ENCODE peak calls at places on chromosome 18, in eight cellular contexts. H is NCI-H1048, F is RPMI8226, V is NCI-H2081, I is astrocyte of the spinal cord, X is AG04449, S is aorta, T is T-helper 9 cell. D is an unnamed sample.

GRCh38 chr18:36162981-36163380 is 24.3 kb upstream of the MOCOS start:
- DNase-seq in H (no peak), F (no peak), V (no peak), I (no peak), X (no peak), S (no peak), T (no peak), D (no peak)

GRCh38 chr18:457533-457932 is 43.0 kb downstream of the COLEC12 start:
- DNase-seq in H (no peak), F (no peak), V (no peak), I (no peak), X (no peak), S (no peak), T (no peak), D (no peak)

GRCh38 chr18:48294894-48295585 is 114.1 kb downstream of the ZBTB7C start:
- DNase-seq in H (no peak), F (no peak), V (no peak), I (no peak), X (no peak), S (no peak), T (no peak), D (no peak)

GRCh38 chr18:49645836-49646235 is 84.0 kb downstream of the LIPG start:
- DNase-seq in H (no peak), F (no peak), V (no peak), I (no peak), X (no peak), S (peak), T (no peak), D (peak)

GRCh38 chr18:47215554-47216138 is 35.8 kb downstream of the SKOR2 start:
- DNase-seq in H (no peak), F (peak), V (peak), I (peak), X (peak), S (no peak), T (no peak), D (peak)

GRCh38 chr18:3579701-3580100 is 129.7 kb downstream of the TGIF1 start:
- DNase-seq in H (no peak), F (no peak), V (no peak), I (peak), X (peak), S (no peak), T (no peak), D (peak)

GRCh38 chr18:45874501-45875184 is 49.2 kb downstream of the SIGLEC15 start:
- DNase-seq in H (no peak), F (no peak), V (no peak), I (no peak), X (no peak), S (no peak), T (peak), D (no peak)

GRCh38 chr18:42296723-42297122 is 341.7 kb downstream of the PIK3C3 start:
- DNase-seq in H (no peak), F (no peak), V (no peak), I (peak), X (no peak), S (no peak), T (no peak), D (no peak)

GRCh38 chr18:47204908-47205522 is 28.9 kb upstream of the IER3IP1 start:
- DNase-seq in H (no peak), F (peak), V (no peak), I (peak), X (no peak), S (no peak), T (peak), D (no peak)

GRCh38 chr18:76265375-76266225 is 229.4 kb downstream of the ZNF516 start:
- DNase-seq in H (no peak), F (no peak), V (no peak), I (peak), X (no peak), S (peak), T (no peak), D (peak)

GRCh38 chr18:13444430-13445240 is 226.1 kb downstream of the LDLRAD4 start:
- DNase-seq in H (no peak), F (no peak), V (no peak), I (no peak), X (no peak), S (no peak), T (no peak), D (no peak)

GRCh38 chr18:47931707-47932103 is 1.2 kb upstream of the SMAD2 start:
- DNase-seq in H (no peak), F (peak), V (no peak), I (peak), X (no peak), S (no peak), T (peak), D (no peak)

GRCh38 chr18:23320709-23321236 is 132.3 kb upstream of the RIOK3 start:
- DNase-seq in H (no peak), F (no peak), V (no peak), I (no peak), X (no peak), S (no peak), T (no peak), D (no peak)

GRCh38 chr18:21762181-21762772 is 21.7 kb downstream of the MIB1 start:
- DNase-seq in H (no peak), F (no peak), V (no peak), I (no peak), X (no peak), S (no peak), T (no peak), D (no peak)

GRCh38 chr18:59927246-59927825 is 27.5 kb downstream of the PMAIP1 start:
- DNase-seq in H (no peak), F (no peak), V (no peak), I (no peak), X (no peak), S (no peak), T (no peak), D (no peak)

GRCh38 chr18:54769526-54770464 is 58.5 kb upstream of the RAB27B start:
- DNase-seq in H (no peak), F (no peak), V (no peak), I (no peak), X (no peak), S (no peak), T (no peak), D (no peak)

GRCh38 chr18:49778826-49779465 is 34.4 kb downstream of the ACAA2 start:
- DNase-seq in H (no peak), F (no peak), V (no peak), I (peak), X (no peak), S (no peak), T (no peak), D (no peak)

GRCh38 chr18:26546875-26547301 is 1.5 kb downstream of the KCTD1 start:
- DNase-seq in H (no peak), F (no peak), V (no peak), I (no peak), X (no peak), S (peak), T (no peak), D (no peak)

D was measured in osteoblast.